ENCODE peak calls at places on chromosomes 11 and 22, in four cellular contexts. L, E, G and B are unnamed samples.

GRCh38 chr22:36773935-36774334 is 2.0 kb downstream of the IFT27 start:
- DNase-seq in E (no peak), G (no peak), L (no peak), B (no peak)

GRCh38 chr11:63909621-63910506 is 7.1 kb downstream of the RCOR2 start:
- DNase-seq in G (no peak), L (no peak), E (no peak), B (no peak)

GRCh38 chr11:75273989-75274391 is 33.4 kb downstream of the TPBGL start:
- DNase-seq in G (no peak), E (no peak), L (no peak), B (no peak)

GRCh38 chr11:113593698-113594308 is 112.3 kb downstream of the TMPRSS5 start:
- DNase-seq in L (no peak), G (peak; percentile 43), E (no peak), B (no peak)

GRCh38 chr11:134411887-134412507 is at the start of gene B3GAT1:
- DNase-seq in G (no peak), E (no peak), L (no peak), B (no peak)

GRCh38 chr11:62139526-62140301 is 15.9 kb downstream of the INCENP start:
- DNase-seq in L (no peak), E (no peak), G (no peak), B (no peak)

GRCh38 chr22:50722048-50722701 is 15.8 kb upstream of the ACR start:
- DNase-seq in G (no peak), L (no peak), E (no peak), B (no peak)

GRCh38 chr22:22938672-22939536 is 51.3 kb downstream of the IGLL5 start:
- DNase-seq in E (no peak), L (peak; percentile 14), G (no peak), B (no peak)

GRCh38 chr11:82796970-82797594 is 63.4 kb upstream of the FAM181B start:
- DNase-seq in L (no peak), E (no peak), G (no peak), B (no peak)

GRCh38 chr11:1255151-1255550 is 32.3 kb downstream of the MUC5B start:
- DNase-seq in L (no peak), G (no peak), E (no peak), B (no peak)

GRCh38 chr22:50112151-50113118 is 22.6 kb downstream of the MOV10L1 start:
- DNase-seq in G (no peak), E (no peak), L (no peak), B (peak; percentile 13)

GRCh38 chr22:46066691-46067090 is 83.6 kb upstream of the PPARA start:
- DNase-seq in L (peak; percentile 25), G (peak; percentile 55), E (no peak), B (no peak)

GRCh38 chr11:131838016-131838415 is 467.6 kb downstream of the NTM start:
- DNase-seq in G (no peak), L (no peak), E (no peak), B (no peak)

GRCh38 chr11:110148775-110149744 is 55.9 kb downstream of the ZC3H12C start:
- DNase-seq in G (no peak), L (no peak), E (peak; percentile 8), B (peak; percentile 44)

GRCh38 chr11:6481924-6482275 is 599 bp downstream of the TIMM10B start:
- DNase-seq in L (no peak), G (no peak), E (no peak), B (no peak)

GRCh38 chr11:20363500-20364411 is at the start of gene HTATIP2:
- DNase-seq in L (peak; percentile 81), G (peak; percentile 64), E (peak; percentile 57), B (no peak)

GRCh38 chr22:19973551-19974183 is 32.0 kb upstream of the TXNRD2 start:
- DNase-seq in L (no peak), E (no peak), G (no peak), B (no peak)

GRCh38 chr11:9980931-9981330 is 313.1 kb downstream of the SBF2 start:
- DNase-seq in G (no peak), E (no peak), L (no peak), B (no peak)

GRCh38 chr11:61787928-61788491 is 4.4 kb downstream of the TMEM258 start:
- DNase-seq in E (no peak), L (no peak), G (no peak), B (no peak)

GRCh38 chr11:46332568-46333128 is 14.6 kb upstream of the DGKZ start:
- DNase-seq in E (no peak), L (peak; percentile 45), G (no peak), B (no peak)

GRCh38 chr22:21726650-21727049 is 8.9 kb downstream of the YPEL1 start:
- DNase-seq in L (no peak), E (no peak), G (no peak), B (no peak)

GRCh38 chr11:61193596-61193995 is 9.7 kb upstream of the PGA3 start:
- DNase-seq in L (no peak), E (no peak), G (no peak), B (no peak)

GRCh38 chr22:48744967-48745841 is 1082.5 kb downstream of the BRD1 start:
- DNase-seq in L (no peak), G (no peak), E (no peak), B (no peak)

GRCh38 chr11:126655807-126656128 is 300.3 kb downstream of the ST3GAL4 start:
- DNase-seq in L (no peak), E (no peak), G (no peak), B (peak; percentile 22)

GRCh38 chr11:35654711-35655110 is 7.9 kb upstream of the TRIM44 start:
- DNase-seq in E (no peak), G (no peak), L (no peak), B (no peak)

GRCh38 chr22:17172172-17172833 is 13.2 kb upstream of the HDHD5 start:
- DNase-seq in G (peak; percentile 55), L (peak; percentile 48), E (no peak), B (no peak)

GRCh38 chr22:42560381-42560780 is 6.6 kb downstream of the SERHL2 start:
- DNase-seq in G (no peak), L (no peak), E (no peak), B (no peak)

GRCh38 chr11:22346283-22346682 is 8.1 kb downstream of the SLC17A6 start:
- DNase-seq in G (no peak), L (no peak), E (no peak), B (no peak)

GRCh38 chr11:130908770-130909625 is 7.3 kb downstream of the SNX19 start:
- DNase-seq in E (no peak), G (no peak), L (no peak), B (peak; percentile 72)

GRCh38 chr11:120137187-120137610 is 714 bp downstream of the TRIM29 start:
- DNase-seq in G (no peak), L (peak; percentile 47), E (no peak), B (no peak)

GRCh38 chr11:47412152-47412746 is 3.9 kb downstream of the SLC39A13 start:
- DNase-seq in E (peak; percentile 55), G (peak; percentile 43), L (peak; percentile 75), B (no peak)

DNA sequence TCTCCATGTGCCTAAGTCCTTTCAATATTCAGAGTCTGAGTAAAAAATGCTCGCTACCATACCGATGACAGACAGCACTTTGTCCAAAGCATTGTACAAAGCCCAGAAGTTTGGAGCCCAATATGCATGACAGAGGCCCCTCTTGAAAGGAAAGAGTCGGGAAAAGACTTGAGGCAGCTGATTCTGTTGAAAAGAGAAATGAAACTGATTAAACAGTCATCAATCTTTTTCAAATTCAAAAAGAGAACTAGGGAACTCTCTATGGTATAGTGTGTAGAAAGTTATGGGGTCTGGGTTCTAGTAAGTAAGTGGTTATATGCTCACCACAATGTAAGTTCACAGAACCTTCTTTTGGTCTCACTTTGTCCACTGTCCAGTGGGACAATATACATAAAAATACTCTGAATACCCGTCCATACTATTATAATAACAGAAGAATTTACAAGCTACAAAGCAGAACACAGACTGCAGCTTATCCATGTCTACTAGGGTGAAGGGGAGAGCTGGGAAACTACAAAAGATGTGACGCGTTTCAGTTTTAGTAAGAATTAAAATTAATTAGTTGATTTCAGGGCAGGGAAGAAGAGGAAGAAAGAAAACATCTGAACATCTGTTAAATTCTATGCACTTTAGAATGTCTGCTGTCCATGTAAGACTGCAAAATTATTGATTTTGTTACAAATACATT is 26.7 kb downstream of the ALG8 start:
- DNase-seq in L (no peak), E (no peak), G (no peak), B (no peak)
- H3K27me3 ChIP-seq in L (no peaks in the 10 kb centered on the region), E (no peaks in the 10 kb centered on the region), G (no peaks in the 10 kb centered on the region), B (no peaks in the 10 kb centered on the region)

DNA sequence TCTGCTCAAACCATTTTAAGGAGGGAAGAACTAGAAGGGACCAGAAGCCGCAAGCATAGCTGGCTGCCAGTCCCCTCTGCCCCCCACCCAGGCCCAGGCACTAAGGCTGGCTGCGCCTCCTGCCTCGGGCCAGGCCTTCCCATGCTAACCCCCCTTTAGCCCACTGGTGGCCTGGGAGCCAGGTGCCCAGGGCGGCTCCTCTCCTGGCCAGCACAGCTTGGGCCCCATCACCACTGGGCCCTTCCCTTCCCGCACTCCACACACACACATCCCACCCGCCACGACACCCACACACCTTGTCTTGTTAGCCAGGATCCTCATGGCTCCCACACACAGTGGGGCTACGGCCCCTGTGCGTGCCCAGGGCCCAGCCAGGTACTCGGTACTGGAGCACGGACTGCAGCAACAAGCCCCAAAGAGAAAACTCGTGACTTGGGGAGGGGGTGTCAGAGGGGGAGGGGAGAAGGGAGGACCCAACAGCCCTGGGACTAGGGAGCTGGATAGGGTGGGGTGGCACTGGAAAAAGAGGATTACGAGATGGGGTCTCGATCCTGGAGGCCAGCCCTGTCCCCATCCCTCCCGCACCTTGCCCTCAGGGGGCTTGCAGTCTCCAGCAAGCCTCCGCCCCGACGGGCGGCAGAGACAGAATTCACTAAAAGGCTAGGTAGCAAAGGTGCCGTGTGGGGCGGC is 16.0 kb downstream of the BCL9L start:
- DNase-seq in L (no peak), G (no peak), E (no peak), B (no peak)
- H3K4me1 ChIP-seq in L (peaks cover 79% of the 10 kb centered on the region), G (peaks cover 78% of the 10 kb centered on the region), E (peaks cover 73% of the 10 kb centered on the region), B (peaks cover 44% of the 10 kb centered on the region)

GRCh38 chr22:38455063-38455529 is at the start of gene KCNJ4:
- DNase-seq in G (no peak), L (no peak), E (no peak), B (no peak)

GRCh38 chr22:38456272-38456837 is 1.4 kb upstream of the KCNJ4 start:
- DNase-seq in E (no peak), G (no peak), L (no peak), B (no peak)

GRCh38 chr22:38456841-38457699 is 2.1 kb upstream of the KCNJ4 start:
- DNase-seq in E (no peak), G (no peak), L (no peak), B (no peak)

GRCh38 chr22:38454361-38455062 is 487 bp downstream of the KCNJ4 start:
- DNase-seq in L (no peak), G (no peak), E (no peak), B (no peak)

DNA sequence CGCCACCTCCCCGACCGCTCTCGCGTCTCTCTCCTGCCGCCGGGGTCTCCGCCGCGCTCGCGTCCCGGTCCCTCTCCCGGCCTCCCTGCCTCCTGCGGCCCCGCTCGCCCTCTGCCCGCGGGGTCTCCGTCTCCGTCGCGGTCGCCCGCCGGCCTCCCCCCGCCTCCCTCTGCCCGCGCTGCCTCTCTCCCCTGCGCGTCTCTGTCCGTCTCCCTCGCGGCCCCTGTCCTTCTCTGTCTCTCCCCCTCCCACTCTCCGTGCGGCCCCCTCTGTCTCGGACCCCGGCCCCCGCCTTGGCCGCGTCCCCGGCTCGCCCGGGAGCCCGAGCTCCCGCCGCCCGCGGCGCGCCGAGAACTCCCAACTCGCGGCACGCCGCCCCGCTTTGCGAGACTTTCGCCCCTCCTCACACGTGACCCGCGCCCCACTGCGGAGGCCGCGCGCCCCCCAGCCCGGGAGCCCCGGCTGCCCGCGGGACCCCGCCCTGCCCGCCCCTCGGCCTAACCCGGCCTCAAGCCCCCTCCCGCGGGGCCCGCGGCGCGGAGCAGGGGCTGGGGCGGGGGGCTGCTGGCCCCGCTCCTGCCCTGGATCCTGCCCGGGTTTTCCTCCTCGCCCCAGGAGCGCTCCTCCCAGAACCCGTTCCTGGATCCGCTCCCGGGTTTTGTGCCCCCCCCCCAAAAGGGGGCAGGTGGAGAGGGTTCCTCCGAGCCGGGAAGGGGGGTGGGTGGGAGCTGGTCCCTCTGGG is 702 bp upstream of the KCNJ4 start:
- DNase-seq in E (peak; percentile 42), L (no peak), G (no peak), B (no peak)
- H3K27me3 ChIP-seq in E (peaks cover 58% of the 10 kb centered on the region), L (peaks cover 59% of the 10 kb centered on the region), G (peaks cover 65% of the 10 kb centered on the region), B (peaks cover 93% of the 10 kb centered on the region)

GRCh38 chr11:7578276-7578955 is 64.6 kb downstream of the PPFIBP2 start:
- DNase-seq in L (no peak), G (no peak), E (no peak), B (no peak)
- H3K4me1 ChIP-seq in L (peaks cover 79% of the 10 kb centered on the region), G (peaks cover 96% of the 10 kb centered on the region), E (peaks cover 58% of the 10 kb centered on the region), B (peaks cover 23% of the 10 kb centered on the region)